ENCODE peak calls at places on chromosomes 6 and 20, in six cellular contexts. J is A549, C is K562, N is H1, D is HepG2, K is GM12878. S is an unnamed sample.

GRCh38 chr20:21074605-21075336 is 31.4 kb downstream of the LINC00237 start:
- DNase-seq in N (no peak), J (no peak), C (no peak), D (no peak), K (peak), S (no peak)

GRCh38 chr6:9537381-9537780 is 877.5 kb downstream of the TFAP2A start:
- DNase-seq in N (no peak), C (no peak), D (no peak), J (no peak), K (no peak), S (no peak)

GRCh38 chr20:49560646-49561045 is 7.3 kb downstream of the PTGIS start:
- DNase-seq in C (no peak), K (no peak), D (no peak), J (no peak), N (no peak), S (no peak)

GRCh38 chr6:130018830-130019795 is 732 bp downstream of the L3MBTL3 start:
- DNase-seq in C (peak), J (peak), D (no peak), K (no peak), N (no peak), S (peak)

GRCh38 chr6:151842816-151843215 is 35.3 kb downstream of the ESR1 start:
- DNase-seq in D (no peak), K (no peak), C (no peak), J (no peak), N (no peak), S (no peak)

GRCh38 chr6:131682427-131682826 is 18.8 kb downstream of the OR2A4 start:
- DNase-seq in D (no peak), K (no peak), J (no peak), N (no peak), C (no peak), S (no peak)

GRCh38 chr6:5205877-5206840 is 54.6 kb downstream of the LYRM4 start:
- DNase-seq in C (peak), N (no peak), J (no peak), K (no peak), D (peak), S (peak)

GRCh38 chr20:8438748-8439147 is 306.7 kb downstream of the PLCB1 start:
- DNase-seq in J (no peak), N (no peak), D (no peak), K (no peak), C (no peak), S (no peak)

GRCh38 chr6:129434091-129434490 is 275.9 kb downstream of the ARHGAP18 start:
- DNase-seq in K (no peak), C (no peak), J (no peak), D (no peak), N (no peak), S (no peak)

GRCh38 chr20:34037121-34037520 is 43.4 kb downstream of the RALY start:
- DNase-seq in K (no peak), J (no peak), D (no peak), N (no peak), C (peak), S (no peak)

GRCh38 chr6:137921823-137922222 is 54.8 kb downstream of the TNFAIP3 start:
- DNase-seq in N (no peak), C (peak), J (no peak), K (no peak), D (no peak), S (no peak)

GRCh38 chr6:3706547-3707467 is 44.7 kb downstream of the PXDC1 start:
- DNase-seq in J (no peak), C (no peak), D (no peak), K (no peak), N (no peak), S (no peak)

GRCh38 chr6:152984387-152984872 is 1.6 kb upstream of the FBXO5 start:
- DNase-seq in C (no peak), K (peak), N (no peak), D (no peak), J (no peak), S (no peak)

GRCh38 chr6:2877960-2878359 is 25.1 kb downstream of the SERPINB9 start:
- DNase-seq in D (no peak), J (no peak), C (no peak), N (no peak), K (no peak), S (no peak)

GRCh38 chr6:134373282-134373922 is 55.5 kb upstream of the SGK1 start:
- DNase-seq in C (peak), D (no peak), N (no peak), K (peak), J (peak), S (no peak)

GRCh38 chr6:82555801-82556200 is 192.2 kb downstream of the TPBG start:
- DNase-seq in C (no peak), N (no peak), J (no peak), D (no peak), K (no peak), S (no peak)

GRCh38 chr20:14721926-14722325 is 384.5 kb upstream of the FLRT3 start:
- DNase-seq in J (no peak), C (no peak), D (no peak), K (no peak), N (no peak), S (no peak)

GRCh38 chr6:33985333-33985751 is 160.5 kb downstream of the GRM4 start:
- DNase-seq in C (no peak), N (no peak), K (no peak), J (no peak), D (no peak), S (no peak)

GRCh38 chr6:116925088-116925794 is 48.2 kb downstream of the RFX6 start:
- DNase-seq in J (no peak), K (no peak), N (no peak), C (no peak), D (no peak), S (no peak)
- TF ChIP-seq MAX in J (no peak), K (no peak), N (no peak), C (no peak), D (no peak), S (no peak)

GRCh38 chr6:84553527-84553926 is 210.9 kb downstream of the TBX18 start:
- DNase-seq in C (no peak), N (no peak), J (no peak), D (no peak), K (no peak), S (no peak)

GRCh38 chr6:84556541-84557335 is 207.7 kb downstream of the TBX18 start:
- DNase-seq in C (no peak), K (no peak), N (no peak), J (no peak), D (no peak), S (no peak)

GRCh38 chr6:84554706-84555105 is 209.7 kb downstream of the TBX18 start:
- DNase-seq in J (no peak), C (no peak), D (no peak), N (no peak), K (no peak), S (no peak)

GRCh38 chr6:84551797-84552196 is 212.6 kb downstream of the TBX18 start:
- DNase-seq in K (no peak), C (no peak), J (no peak), D (no peak), N (no peak), S (no peak)

DNA sequence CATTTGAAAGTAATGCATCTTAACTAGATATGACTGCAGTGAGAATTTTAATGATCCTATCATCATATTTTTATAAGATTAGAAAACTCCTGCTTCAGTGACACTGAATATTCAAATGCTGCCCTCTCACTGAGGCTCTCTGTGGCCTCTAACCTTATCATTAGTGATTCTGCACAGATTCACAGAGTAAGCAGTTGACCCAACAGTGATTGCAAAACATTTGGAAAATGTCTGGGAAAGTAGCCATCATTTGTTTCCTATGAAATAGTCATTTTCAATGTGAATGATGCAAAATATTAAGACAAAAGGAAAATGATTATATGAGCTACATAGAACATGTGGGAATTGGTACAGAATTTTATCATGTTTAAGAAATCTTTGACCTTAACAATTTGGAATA is 210.3 kb downstream of the TBX18 start:
- DNase-seq in C (no peak), K (no peak), J (no peak), D (no peak), N (no peak), S (no peak)
- H3K4me2 ChIP-seq in C (no peak), K (no peak), J (no peak), D (no peak), N (no peak), S (no peak)

GRCh38 chr6:29624520-29624961 is 8.4 kb downstream of the GABBR1 start:
- DNase-seq in D (no peak), C (peak), K (no peak), N (no peak), J (no peak), S (no peak)
- TF ChIP-seq EP300 in D (no peak), C (no peak), K (no peak), N (no peak), J (no peak), S (no peak)

DNA sequence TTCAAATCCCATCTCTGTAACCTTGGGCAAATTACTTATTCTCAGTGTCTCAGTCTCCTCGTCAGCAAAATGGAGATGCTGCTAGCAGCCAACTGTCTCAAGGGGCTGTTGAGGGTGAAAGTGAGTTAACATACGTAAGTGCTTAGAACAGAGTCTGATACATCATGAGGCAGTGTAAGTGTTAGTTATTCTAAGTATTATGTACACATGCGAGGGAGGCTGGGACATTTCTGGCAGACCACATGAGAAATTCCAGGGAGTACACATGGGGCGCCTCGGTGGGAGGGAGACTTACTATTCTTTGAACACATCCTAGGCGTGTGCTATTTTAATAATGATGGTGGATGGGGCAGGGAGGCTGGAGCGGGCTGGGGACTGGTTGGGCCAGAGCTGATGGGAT is 99.1 kb downstream of the DLGAP4 start:
- DNase-seq in N (no peak), J (no peak), K (no peak), D (no peak), C (no peak), S (no peak)
- TF ChIP-seq MAX in N (no peak), J (no peak), K (no peak), D (no peak), C (no peak), S (no peak)

GRCh38 chr6:39243809-39244208 is 14.5 kb upstream of the KCNK5 start:
- DNase-seq in K (no peak), D (no peak), J (no peak), C (no peak), N (no peak), S (no peak)
- H3K4me2 ChIP-seq in K (no peak), D (no peak), J (no peak), C (no peak), N (no peak), S (no peak)

DNA sequence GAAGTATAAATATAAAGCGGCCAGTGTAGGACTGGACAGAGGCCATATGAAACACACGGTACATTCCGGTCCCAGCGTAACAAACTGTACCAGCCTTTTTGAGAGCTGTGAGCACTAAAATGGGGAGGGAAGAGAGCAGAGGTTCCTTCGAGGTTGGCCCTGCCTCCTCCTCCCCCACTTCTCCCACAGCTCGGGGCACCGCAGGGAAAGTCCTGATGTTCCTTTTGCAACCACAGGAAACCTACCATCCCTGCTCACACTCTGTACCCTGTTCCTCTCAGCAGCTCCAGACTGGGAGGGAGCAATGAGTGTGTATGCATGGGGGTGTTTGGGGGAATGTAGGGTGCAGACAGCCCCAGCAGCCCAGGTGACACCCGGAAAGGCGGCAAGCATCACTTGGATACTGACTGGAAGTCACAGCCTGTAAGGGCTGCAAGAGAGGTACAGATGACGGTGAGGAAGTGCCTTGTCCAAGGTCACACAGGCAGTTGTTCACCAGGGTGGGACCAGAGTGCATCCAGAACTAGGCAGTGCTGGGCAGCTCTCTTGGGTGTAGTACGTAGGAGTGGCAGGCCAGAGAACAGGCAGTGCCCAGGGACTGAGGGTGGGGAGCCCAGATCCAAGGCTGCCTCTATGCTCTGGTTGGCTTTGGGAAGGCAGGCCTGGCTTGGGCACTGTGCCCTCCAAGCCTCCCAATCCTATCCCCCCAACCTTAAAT is 11.0 kb upstream of the ARMC12 start:
- DNase-seq in J (no peak), D (peak), K (no peak), N (no peak), C (no peak), S (no peak)
- TF ChIP-seq EP300 in J (no peak), D (no peak), K (no peak), N (no peak), C (no peak), S (no peak)

GRCh38 chr6:43769526-43770416 is at the start of gene VEGFA:
- DNase-seq in N (no peak), D (peak), K (peak), J (peak), C (peak), S (peak)
- TF ChIP-seq MAX in N (peak), D (no peak), K (peak), J (peak), C (peak), S (peak)

GRCh38 chr6:42150254-42150653 is 7.8 kb upstream of the C6orf132 start:
- DNase-seq in J (no peak), D (no peak), K (no peak), N (no peak), C (no peak), S (no peak)

GRCh38 chr6:42142118-42142835 is at the start of gene C6orf132:
- DNase-seq in N (peak), K (no peak), J (no peak), C (no peak), D (peak), S (peak)

GRCh38 chr6:42152024-42152423 is 9.6 kb upstream of the C6orf132 start:
- DNase-seq in N (no peak), J (no peak), K (no peak), D (no peak), C (no peak), S (no peak)

GRCh38 chr6:42148058-42148457 is 5.6 kb upstream of the C6orf132 start:
- DNase-seq in K (no peak), C (peak), J (no peak), N (no peak), D (no peak), S (no peak)

GRCh38 chr6:42147138-42147562 is 4.7 kb upstream of the C6orf132 start:
- DNase-seq in J (no peak), K (no peak), D (no peak), N (no peak), C (no peak), S (no peak)
- H3K4me2 ChIP-seq in J (no peak), K (no peak), D (no peak), N (no peak), C (no peak), S (no peak)

GRCh38 chr6:97175806-97176205 is 107.2 kb downstream of the MMS22L start:
- DNase-seq in D (no peak), K (no peak), N (no peak), C (no peak), J (no peak), S (no peak)
- TF ChIP-seq EP300 in D (no peak), K (no peak), N (no peak), C (no peak), J (no peak), S (no peak)